ENCODE peak calls at places on chromosomes 2 and 18, in ten cellular contexts. P, Y, L, A, U, E, I, H, C and D are unnamed samples.

GRCh38 chr2:73004889-73005596 is 66.5 kb downstream of the SFXN5 start:
- DNase-seq in P (no peak), Y (no peak), L (no peak), A (no peak), U (no peak), E (no peak), I (no peak), H (no peak), C (no peak), D (no peak)

GRCh38 chr2:8594731-8595427 is 87.0 kb upstream of the ID2 start:
- DNase-seq in P (no peak), Y (no peak), L (no peak), A (no peak), U (peak; percentile 82), E (no peak), I (no peak), H (no peak), C (no peak), D (peak; percentile 25)

GRCh38 chr18:46736136-46736535 is 20.7 kb downstream of the ST8SIA5 start:
- DNase-seq in P (no peak), Y (no peak), L (no peak), A (no peak), U (peak; percentile 29), E (no peak), I (no peak), H (no peak), C (no peak), D (no peak)

GRCh38 chr18:75582940-75583339 is 155.4 kb upstream of the SMIM21 start:
- DNase-seq in P (no peak), Y (no peak), L (no peak), A (no peak), U (no peak), E (no peak), I (no peak), H (no peak), C (no peak), D (no peak)

GRCh38 chr2:215314896-215315295 is 3.0 kb downstream of the ATIC start:
- DNase-seq in P (no peak), Y (no peak), L (no peak), A (no peak), U (no peak), E (no peak), I (no peak), H (no peak), C (no peak), D (no peak)

GRCh38 chr2:10371441-10372194 is 68.9 kb downstream of the HPCAL1 start:
- DNase-seq in P (no peak), Y (no peak), L (no peak), A (no peak), U (no peak), E (no peak), I (no peak), H (no peak), C (no peak), D (no peak)

GRCh38 chr2:17805717-17806354 is 10.4 kb upstream of the MSGN1 start:
- DNase-seq in P (no peak), Y (no peak), L (no peak), A (no peak), U (no peak), E (peak; percentile 39), I (no peak), H (no peak), C (no peak), D (no peak)

GRCh38 chr2:94767336-94767735 is 103.9 kb upstream of the TEKT4 start:
- DNase-seq in P (no peak), Y (no peak), L (no peak), A (no peak), U (no peak), E (no peak), I (no peak), H (no peak), C (no peak), D (no peak)

GRCh38 chr2:203580846-203581245 is 45.7 kb upstream of the RAPH1 start:
- DNase-seq in P (no peak), Y (no peak), L (no peak), A (no peak), U (no peak), E (no peak), I (no peak), H (no peak), C (no peak), D (no peak)

GRCh38 chr2:146135245-146135644 is 1615.3 kb upstream of the ZEB2 start:
- DNase-seq in P (no peak), Y (no peak), L (no peak), A (no peak), U (no peak), E (no peak), I (no peak), H (no peak), C (no peak), D (no peak)

GRCh38 chr18:55694291-55694690 is 106.3 kb upstream of the TCF4 start:
- DNase-seq in P (no peak), Y (no peak), L (no peak), A (no peak), U (no peak), E (no peak), I (peak; percentile 18), H (no peak), C (no peak), D (peak; percentile 83)

GRCh38 chr2:234953116-234954031 is 1.6 kb downstream of the SH3BP4 start:
- DNase-seq in P (no peak), Y (no peak), L (no peak), A (no peak), U (no peak), E (no peak), I (no peak), H (no peak), C (peak; percentile 40), D (peak; percentile 36)

GRCh38 chr2:65722028-65722427 is 289.6 kb upstream of the SPRED2 start:
- DNase-seq in P (no peak), Y (peak; percentile 42), L (peak; percentile 11), A (no peak), U (peak; percentile 82), E (no peak), I (no peak), H (no peak), C (peak; percentile 17), D (no peak)

GRCh38 chr2:156573710-156574109 is 137.5 kb downstream of the GPD2 start:
- DNase-seq in P (no peak), Y (no peak), L (no peak), A (no peak), U (no peak), E (no peak), I (no peak), H (no peak), C (no peak), D (no peak)

GRCh38 chr18:25052426-25052825 is 299.5 kb downstream of the ZNF521 start:
- DNase-seq in P (no peak), Y (no peak), L (no peak), A (no peak), U (no peak), E (no peak), I (no peak), H (no peak), C (no peak), D (no peak)

GRCh38 chr2:226447896-226448295 is 351.7 kb downstream of the IRS1 start:
- DNase-seq in P (peak; percentile 95), Y (no peak), L (no peak), A (no peak), U (no peak), E (no peak), I (no peak), H (no peak), C (peak; percentile 54), D (no peak)

GRCh38 chr2:237581751-237582746 is 8.5 kb downstream of the RAB17 start:
- DNase-seq in P (no peak), Y (peak; percentile 29), L (peak; percentile 81), A (peak; percentile 24), U (no peak), E (no peak), I (no peak), H (no peak), C (peak; percentile 69), D (peak; percentile 79)

GRCh38 chr18:34370704-34371405 is 146.1 kb upstream of the NOL4 start:
- DNase-seq in P (no peak), Y (no peak), L (no peak), A (no peak), U (no peak), E (no peak), I (no peak), H (no peak), C (no peak), D (no peak)

GRCh38 chr2:209719034-209719433 is 52.6 kb upstream of the UNC80 start:
- DNase-seq in P (peak; percentile 9), Y (no peak), L (no peak), A (no peak), U (no peak), E (no peak), I (no peak), H (no peak), C (no peak), D (no peak)

GRCh38 chr2:164903944-164904343 is 51.4 kb downstream of the SLC38A11 start:
- DNase-seq in P (no peak), Y (no peak), L (no peak), A (no peak), U (no peak), E (no peak), I (no peak), H (no peak), C (peak; percentile 44), D (peak; percentile 70)

GRCh38 chr2:66189598-66189997 is 245.3 kb upstream of the MEIS1 start:
- DNase-seq in P (peak; percentile 26), Y (no peak), L (no peak), A (no peak), U (no peak), E (no peak), I (peak; percentile 26), H (no peak), C (no peak), D (peak; percentile 61)

GRCh38 chr2:171004833-171005232 is 75.8 kb downstream of the GORASP2 start:
- DNase-seq in P (no peak), Y (no peak), L (no peak), A (no peak), U (no peak), E (no peak), I (no peak), H (no peak), C (no peak), D (no peak)

GRCh38 chr18:49966090-49966489 is 152.8 kb upstream of the ACAA2 start:
- DNase-seq in P (no peak), Y (no peak), L (no peak), A (no peak), U (no peak), E (no peak), I (no peak), H (no peak), C (no peak), D (no peak)

GRCh38 chr2:169260246-169260645 is 102.1 kb downstream of the LRP2 start:
- DNase-seq in P (no peak), Y (no peak), L (no peak), A (no peak), U (no peak), E (no peak), I (no peak), H (no peak), C (no peak), D (no peak)

GRCh38 chr2:113390133-113390849 is 47.2 kb upstream of the ZNG1B start:
- DNase-seq in P (peak; percentile 26), Y (peak; percentile 77), L (peak; percentile 40), A (peak; percentile 69), U (no peak), E (no peak), I (no peak), H (peak; percentile 15), C (peak; percentile 74), D (peak; percentile 71)

GRCh38 chr18:55763805-55764204 is 175.8 kb upstream of the TCF4 start:
- DNase-seq in P (no peak), Y (no peak), L (no peak), A (no peak), U (no peak), E (no peak), I (no peak), H (no peak), C (peak; percentile 41), D (no peak)

GRCh38 chr18:48072428-48073204 is 142.2 kb upstream of the SMAD2 start:
- DNase-seq in P (no peak), Y (no peak), L (no peak), A (no peak), U (peak; percentile 70), E (no peak), I (no peak), H (no peak), C (no peak), D (no peak)

GRCh38 chr2:165743442-165743841 is 50.6 kb downstream of the GALNT3 start:
- DNase-seq in P (no peak), Y (no peak), L (no peak), A (no peak), U (no peak), E (no peak), I (peak; percentile 79), H (no peak), C (no peak), D (no peak)